ENCODE peak calls at places on chromosomes 7 and 10, in six cellular contexts. U, V, B, K, Z and L are unnamed samples.

GRCh38 chr7:45151131-45151684 is 6.4 kb upstream of the RAMP3 start:
- DNase-seq in U (peak), V (no peak), B (no peak), K (no peak), Z (no peak), L (no peak)

GRCh38 chr10:7547825-7548224 is 118.9 kb downstream of the ITIH5 start:
- DNase-seq in U (no peak), V (no peak), B (no peak), K (no peak), Z (no peak), L (no peak)

GRCh38 chr7:32222251-32222900 is 152.2 kb upstream of the PDE1C start:
- DNase-seq in U (no peak), V (no peak), B (no peak), K (no peak), Z (no peak), L (no peak)

GRCh38 chr10:16728266-16728665 is 89.0 kb downstream of the RSU1 start:
- DNase-seq in U (no peak), V (no peak), B (no peak), K (no peak), Z (no peak), L (no peak)

GRCh38 chr7:22008683-22009082 is 63.0 kb upstream of the CDCA7L start:
- DNase-seq in U (no peak), V (no peak), B (no peak), K (no peak), Z (no peak), L (no peak)

GRCh38 chr10:70176441-70176840 is 6.1 kb upstream of the SAR1A start:
- DNase-seq in U (no peak), V (no peak), B (no peak), K (no peak), Z (no peak), L (no peak)

GRCh38 chr10:116748041-116748440 is 5.7 kb upstream of the HSPA12A start:
- DNase-seq in U (no peak), V (no peak), B (peak), K (no peak), Z (no peak), L (no peak)

GRCh38 chr7:32476816-32477648 is 13.1 kb downstream of the LSM5 start:
- DNase-seq in U (no peak), V (no peak), B (no peak), K (no peak), Z (no peak), L (no peak)

GRCh38 chr7:116512524-116513188 is 12.2 kb upstream of the CAV1 start:
- DNase-seq in U (no peak), V (no peak), B (no peak), K (no peak), Z (no peak), L (no peak)

GRCh38 chr7:115838829-115839228 is 191.7 kb downstream of the TFEC start:
- DNase-seq in U (no peak), V (no peak), B (no peak), K (no peak), Z (no peak), L (no peak)

GRCh38 chr7:106257752-106258151 is 27.0 kb downstream of the NAMPT start:
- DNase-seq in U (no peak), V (no peak), B (no peak), K (no peak), Z (no peak), L (no peak)

GRCh38 chr10:31709501-31709900 is 219.1 kb downstream of the ARHGAP12 start:
- DNase-seq in U (no peak), V (no peak), B (no peak), K (no peak), Z (no peak), L (no peak)

GRCh38 chr7:113806633-113807327 is 112.0 kb downstream of the PPP1R3A start:
- DNase-seq in U (no peak), V (no peak), B (no peak), K (no peak), Z (no peak), L (no peak)

GRCh38 chr10:125514206-125515162 is 168.5 kb downstream of the TEX36 start:
- DNase-seq in U (no peak), V (no peak), B (no peak), K (no peak), Z (no peak), L (no peak)

GRCh38 chr7:33262476-33262875 is 133.1 kb downstream of the BBS9 start:
- DNase-seq in U (no peak), V (no peak), B (no peak), K (no peak), Z (no peak), L (no peak)

GRCh38 chr10:60662917-60663614 is 115.2 kb upstream of the CDK1 start:
- DNase-seq in U (no peak), V (no peak), B (no peak), K (no peak), Z (no peak), L (no peak)

GRCh38 chr10:71232089-71232998 is 20.0 kb downstream of the UNC5B start:
- DNase-seq in U (peak), V (no peak), B (no peak), K (no peak), Z (no peak), L (no peak)

GRCh38 chr10:99435986-99436633 is 5.7 kb upstream of the GOT1 start:
- DNase-seq in U (no peak), V (no peak), B (peak), K (peak), Z (no peak), L (no peak)

GRCh38 chr7:7103343-7104313 is 78.7 kb upstream of the C1GALT1 start:
- DNase-seq in U (no peak), V (no peak), B (peak), K (peak), Z (no peak), L (peak)

GRCh38 chr7:100545636-100546128 is 6.7 kb downstream of the AGFG2 start:
- DNase-seq in U (no peak), V (no peak), B (peak), K (no peak), Z (no peak), L (peak)